ENCODE peak calls at places on chromosome 21, in four cellular contexts. One of them, this sample, is unnamed.

GRCh38 chr21:15221799-15222386 is 157.1 kb upstream of the NRIP1 start:
- DNase-seq in endodermal cell: peak
- DNase-seq in small intestine: no peak
- DNase-seq in BJ: no peak
- DNase-seq in this sample: peak

GRCh38 chr21:14114251-14114650 is 96.5 kb downstream of the LIPI start:
- DNase-seq in endodermal cell: peak
- DNase-seq in small intestine: peak
- DNase-seq in BJ: no peak
- DNase-seq in this sample: no peak

GRCh38 chr21:14843991-14844390 is 220.8 kb downstream of the NRIP1 start:
- DNase-seq in endodermal cell: no peak
- DNase-seq in small intestine: no peak
- DNase-seq in BJ: no peak
- DNase-seq in this sample: no peak

GRCh38 chr21:42939581-42940413 is 14.4 kb upstream of the ERVH48-1 start:
- DNase-seq in endodermal cell: peak
- DNase-seq in small intestine: peak
- DNase-seq in BJ: peak
- DNase-seq in this sample: peak

GRCh38 chr21:37921091-37921490 is 4.8 kb upstream of the KCNJ6 start:
- DNase-seq in endodermal cell: no peak
- DNase-seq in small intestine: no peak
- DNase-seq in BJ: no peak
- DNase-seq in this sample: no peak

GRCh38 chr21:32753818-32754610 is 17.5 kb downstream of the PAXBP1 start:
- DNase-seq in endodermal cell: no peak
- DNase-seq in small intestine: no peak
- DNase-seq in BJ: no peak
- DNase-seq in this sample: no peak

GRCh38 chr21:36209626-36210171 is 53.1 kb downstream of the DOP1B start:
- DNase-seq in endodermal cell: peak
- DNase-seq in small intestine: peak
- DNase-seq in BJ: no peak
- DNase-seq in this sample: no peak

GRCh38 chr21:33042812-33043211 is 17.1 kb downstream of the OLIG2 start:
- DNase-seq in endodermal cell: no peak
- DNase-seq in small intestine: peak
- DNase-seq in BJ: peak
- DNase-seq in this sample: peak

GRCh38 chr21:42737969-42738590 is 84.7 kb downstream of the PDE9A start:
- DNase-seq in endodermal cell: peak
- DNase-seq in small intestine: peak
- DNase-seq in BJ: no peak
- DNase-seq in this sample: no peak

GRCh38 chr21:24375201-24375600 is 1232.1 kb downstream of the MRPL39 start:
- DNase-seq in endodermal cell: peak
- DNase-seq in small intestine: no peak
- DNase-seq in BJ: no peak
- DNase-seq in this sample: no peak

GRCh38 chr21:43362928-43363314 is 64.0 kb downstream of the SIK1 start:
- DNase-seq in endodermal cell: no peak
- DNase-seq in small intestine: no peak
- DNase-seq in BJ: no peak
- DNase-seq in this sample: no peak

GRCh38 chr21:26820473-26820872 is 24.7 kb downstream of the ADAMTS1 start:
- DNase-seq in endodermal cell: no peak
- DNase-seq in small intestine: no peak
- DNase-seq in BJ: no peak
- DNase-seq in this sample: no peak

GRCh38 chr21:37028579-37028978 is 22.1 kb downstream of the RIPPLY3 start:
- DNase-seq in endodermal cell: no peak
- DNase-seq in small intestine: no peak
- DNase-seq in BJ: no peak
- DNase-seq in this sample: no peak

GRCh38 chr21:20996421-20997307 is 1.5 kb upstream of the NCAM2 start:
- DNase-seq in endodermal cell: peak
- DNase-seq in small intestine: no peak
- DNase-seq in BJ: no peak
- DNase-seq in this sample: no peak

GRCh38 chr21:33651965-33652680 is 9.8 kb downstream of the ITSN1 start:
- DNase-seq in endodermal cell: peak
- DNase-seq in small intestine: no peak
- DNase-seq in BJ: no peak
- DNase-seq in this sample: no peak

GRCh38 chr21:43278766-43279577 is 110.2 kb downstream of the CRYAA start:
- DNase-seq in endodermal cell: no peak
- DNase-seq in small intestine: no peak
- DNase-seq in BJ: no peak
- DNase-seq in this sample: no peak

GRCh38 chr21:18529253-18529652 is 125.7 kb upstream of the TMPRSS15 start:
- DNase-seq in endodermal cell: no peak
- DNase-seq in small intestine: peak
- DNase-seq in BJ: no peak
- DNase-seq in this sample: peak

GRCh38 chr21:43271452-43272020 is 102.7 kb downstream of the CRYAA start:
- DNase-seq in endodermal cell: no peak
- DNase-seq in small intestine: no peak
- DNase-seq in BJ: no peak
- DNase-seq in this sample: no peak

GRCh38 chr21:43262427-43262826 is 93.6 kb downstream of the CRYAA start:
- DNase-seq in endodermal cell: peak
- DNase-seq in small intestine: no peak
- DNase-seq in BJ: no peak
- DNase-seq in this sample: no peak

GRCh38 chr21:8989883-8990325 is 1531.5 kb upstream of the TPTE start:
- DNase-seq in endodermal cell: peak
- DNase-seq in small intestine: no peak
- DNase-seq in BJ: no peak
- DNase-seq in this sample: no peak

GRCh38 chr21:17742181-17742580 is 77.0 kb downstream of the C21orf91 start:
- DNase-seq in endodermal cell: no peak
- DNase-seq in small intestine: no peak
- DNase-seq in BJ: no peak
- DNase-seq in this sample: no peak

GRCh38 chr21:26148834-26149354 is 21.7 kb downstream of the APP start:
- DNase-seq in endodermal cell: no peak
- DNase-seq in small intestine: no peak
- DNase-seq in BJ: no peak
- DNase-seq in this sample: no peak

GRCh38 chr21:29080454-29080930 is 7.0 kb upstream of the CCT8 start:
- DNase-seq in endodermal cell: no peak
- DNase-seq in small intestine: no peak
- DNase-seq in BJ: no peak
- DNase-seq in this sample: no peak
- H3K4me3 ChIP-seq in endodermal cell: no peak
- H3K4me3 ChIP-seq in small intestine: no peak
- H3K4me3 ChIP-seq in BJ: no peak
- H3K4me3 ChIP-seq in this sample: no peak

GRCh38 chr21:44736291-44737004 is 25.1 kb upstream of the TSPEAR start:
- DNase-seq in endodermal cell: no peak
- DNase-seq in small intestine: peak
- DNase-seq in BJ: no peak
- DNase-seq in this sample: no peak
- H3K4me3 ChIP-seq in endodermal cell: no peak
- H3K4me3 ChIP-seq in small intestine: no peak
- H3K4me3 ChIP-seq in BJ: no peak
- H3K4me3 ChIP-seq in this sample: no peak

GRCh38 chr21:45454924-45455315 is 50.0 kb downstream of the COL18A1 start:
- DNase-seq in endodermal cell: no peak
- DNase-seq in small intestine: no peak
- DNase-seq in BJ: no peak
- DNase-seq in this sample: no peak

GRCh38 chr21:45452696-45453307 is 47.8 kb downstream of the COL18A1 start:
- DNase-seq in endodermal cell: no peak
- DNase-seq in small intestine: no peak
- DNase-seq in BJ: no peak
- DNase-seq in this sample: no peak

GRCh38 chr21:45453308-45453950 is 48.5 kb downstream of the COL18A1 start:
- DNase-seq in endodermal cell: no peak
- DNase-seq in small intestine: no peak
- DNase-seq in BJ: no peak
- DNase-seq in this sample: no peak

GRCh38 chr21:45455321-45456013 is 50.5 kb downstream of the COL18A1 start:
- DNase-seq in endodermal cell: no peak
- DNase-seq in small intestine: no peak
- DNase-seq in BJ: no peak
- DNase-seq in this sample: no peak

DNA sequence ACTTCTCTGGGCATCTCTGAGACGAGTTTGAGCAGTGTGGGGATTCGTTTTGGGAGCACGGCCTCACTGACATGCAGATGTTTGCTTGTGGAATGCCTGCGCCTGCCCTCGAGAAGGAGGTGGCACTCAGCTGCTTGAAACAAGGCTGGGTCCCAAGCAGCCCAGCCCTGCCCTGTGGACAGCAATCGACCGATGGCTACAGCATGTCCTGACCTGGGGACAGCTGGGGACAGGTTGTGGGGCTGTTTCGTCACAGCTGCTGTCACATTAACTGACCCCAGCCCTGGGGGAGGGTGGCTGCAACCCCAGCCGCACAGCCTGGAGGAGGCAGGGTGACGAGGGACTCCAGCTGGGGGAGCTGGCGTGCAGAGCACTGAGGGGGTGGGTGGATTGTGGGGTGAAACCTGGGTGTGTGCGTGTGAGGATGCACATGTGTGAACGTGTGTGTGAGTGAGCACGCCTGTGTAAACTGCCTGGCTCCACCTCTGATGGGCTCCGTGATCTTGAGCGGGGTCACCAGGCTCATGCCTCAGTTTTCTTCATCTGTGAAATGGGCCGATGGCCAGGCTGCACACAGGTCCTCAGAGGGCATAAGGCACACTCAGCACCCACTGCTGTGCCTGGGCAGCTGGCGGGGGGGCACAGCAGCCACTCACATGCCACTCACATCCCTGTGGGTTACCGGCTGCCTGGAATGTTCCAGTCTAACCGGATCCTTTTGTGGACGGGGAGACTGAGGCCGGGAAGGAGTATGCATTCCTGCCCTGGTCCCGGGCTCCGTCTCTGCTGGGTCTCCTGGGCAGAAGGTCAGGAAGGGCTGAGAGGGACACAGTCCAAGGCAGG is 49.3 kb downstream of the COL18A1 start:
- DNase-seq in endodermal cell: no peak
- DNase-seq in small intestine: no peak
- DNase-seq in BJ: no peak
- DNase-seq in this sample: no peak
- H3K4me3 ChIP-seq in endodermal cell: no peak
- H3K4me3 ChIP-seq in small intestine: no peak
- H3K4me3 ChIP-seq in BJ: no peak
- H3K4me3 ChIP-seq in this sample: no peak

DNA sequence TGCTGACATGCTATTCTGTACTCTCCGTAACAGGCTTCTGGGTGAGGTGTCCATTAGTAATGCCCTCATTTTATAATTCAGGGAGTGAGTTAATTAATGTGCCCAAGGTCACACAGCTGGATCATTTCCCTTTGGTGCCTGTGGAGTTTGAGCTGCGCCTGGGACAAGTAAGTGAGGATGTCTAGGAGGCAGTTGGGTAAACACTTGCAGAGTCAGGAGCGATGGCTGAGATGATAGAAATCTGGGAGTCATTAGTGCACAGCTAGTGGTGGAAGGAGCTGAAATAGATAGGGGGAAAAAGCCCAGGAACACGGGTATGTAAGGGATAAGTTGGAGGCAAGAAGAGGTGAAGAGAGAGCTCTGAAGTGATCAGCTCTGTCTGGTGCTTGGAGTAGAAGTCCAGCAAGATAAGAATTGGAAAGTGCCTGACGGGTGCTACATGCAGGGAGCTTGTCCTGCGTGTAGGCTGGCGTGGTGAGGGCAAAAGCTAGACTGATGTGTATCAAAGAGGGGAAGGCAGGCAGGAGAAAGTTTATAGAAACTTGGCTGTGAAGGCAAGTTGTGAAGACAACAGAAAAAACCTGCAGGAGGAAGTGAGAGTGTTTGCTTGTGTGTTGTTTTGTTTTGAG is 1.7 kb upstream of the SCAF4 start:
- DNase-seq in endodermal cell: no peak
- DNase-seq in small intestine: peak
- DNase-seq in BJ: no peak
- DNase-seq in this sample: no peak
- H3K4me3 ChIP-seq in endodermal cell: no peak
- H3K4me3 ChIP-seq in small intestine: no peak
- H3K4me3 ChIP-seq in BJ: no peak
- H3K4me3 ChIP-seq in this sample: no peak

GRCh38 chr21:41581592-41582228 is 73.8 kb upstream of the TMPRSS2 start:
- DNase-seq in endodermal cell: no peak
- DNase-seq in small intestine: no peak
- DNase-seq in BJ: no peak
- DNase-seq in this sample: no peak
- H3K4me3 ChIP-seq in endodermal cell: no peak
- H3K4me3 ChIP-seq in small intestine: no peak
- H3K4me3 ChIP-seq in BJ: no peak
- H3K4me3 ChIP-seq in this sample: no peak

GRCh38 chr21:34700605-34701004 is 31.8 kb downstream of the CLIC6 start:
- DNase-seq in endodermal cell: no peak
- DNase-seq in small intestine: no peak
- DNase-seq in BJ: no peak
- DNase-seq in this sample: no peak

GRCh38 chr21:34701726-34702125 is 32.9 kb downstream of the CLIC6 start:
- DNase-seq in endodermal cell: no peak
- DNase-seq in small intestine: no peak
- DNase-seq in BJ: no peak
- DNase-seq in this sample: no peak

GRCh38 chr21:34704119-34704518 is 35.3 kb downstream of the CLIC6 start:
- DNase-seq in endodermal cell: no peak
- DNase-seq in small intestine: no peak
- DNase-seq in BJ: peak
- DNase-seq in this sample: no peak

GRCh38 chr21:34703566-34703965 is 34.8 kb downstream of the CLIC6 start:
- DNase-seq in endodermal cell: no peak
- DNase-seq in small intestine: no peak
- DNase-seq in BJ: no peak
- DNase-seq in this sample: no peak

GRCh38 chr21:34702341-34702807 is 33.6 kb downstream of the CLIC6 start:
- DNase-seq in endodermal cell: peak
- DNase-seq in small intestine: no peak
- DNase-seq in BJ: peak
- DNase-seq in this sample: no peak
- H3K4me3 ChIP-seq in endodermal cell: no peak
- H3K4me3 ChIP-seq in small intestine: no peak
- H3K4me3 ChIP-seq in BJ: no peak
- H3K4me3 ChIP-seq in this sample: no peak

GRCh38 chr21:44927259-44927586 is 6.5 kb upstream of the ITGB2 start:
- DNase-seq in endodermal cell: no peak
- DNase-seq in small intestine: no peak
- DNase-seq in BJ: no peak
- DNase-seq in this sample: no peak
- H3K4me3 ChIP-seq in endodermal cell: no peak
- H3K4me3 ChIP-seq in small intestine: no peak
- H3K4me3 ChIP-seq in BJ: no peak
- H3K4me3 ChIP-seq in this sample: no peak

GRCh38 chr21:39182016-39182415 is 1.2 kb downstream of the PSMG1 start:
- DNase-seq in endodermal cell: no peak
- DNase-seq in small intestine: no peak
- DNase-seq in BJ: no peak
- DNase-seq in this sample: no peak
- H3K4me3 ChIP-seq in endodermal cell: peak
- H3K4me3 ChIP-seq in small intestine: peak
- H3K4me3 ChIP-seq in BJ: peak
- H3K4me3 ChIP-seq in this sample: peak

This sample was measured in retinal pigment epithelial cell.